ENCODE peak calls at places on chromosomes 2 and 18, in eight cellular contexts. One of them, this sample, is unnamed.
A peak's percentile ranks its signal among the peaks of the same experiment; 100 is the strongest.

GRCh38 chr2:233476083-233476410 is 90.5 kb downstream of the USP40 start:
- DNase-seq in sigmoid colon: no peak
- DNase-seq in stomach: peak; percentile 25
- DNase-seq in transverse colon: no peak
- DNase-seq in endothelial cell of umbilical vein: no peak
- DNase-seq in HepG2: no peak
- DNase-seq in prostate gland: no peak
- DNase-seq in HCT116: no peak
- DNase-seq in this sample: no peak

GRCh38 chr2:18703555-18703954 is 114.2 kb upstream of the NT5C1B start:
- DNase-seq in sigmoid colon: no peak
- DNase-seq in stomach: no peak
- DNase-seq in transverse colon: no peak
- DNase-seq in endothelial cell of umbilical vein: no peak
- DNase-seq in HepG2: no peak
- DNase-seq in prostate gland: no peak
- DNase-seq in HCT116: no peak
- DNase-seq in this sample: no peak

GRCh38 chr18:59779979-59780378 is 82.8 kb upstream of the CCBE1 start:
- DNase-seq in sigmoid colon: no peak
- DNase-seq in stomach: no peak
- DNase-seq in transverse colon: no peak
- DNase-seq in endothelial cell of umbilical vein: peak; percentile 2
- DNase-seq in HepG2: no peak
- DNase-seq in prostate gland: no peak
- DNase-seq in HCT116: no peak
- DNase-seq in this sample: no peak

GRCh38 chr18:32770651-32771168 is 2.1 kb downstream of the KLHL14 start:
- DNase-seq in sigmoid colon: no peak
- DNase-seq in stomach: no peak
- DNase-seq in transverse colon: no peak
- DNase-seq in endothelial cell of umbilical vein: no peak
- DNase-seq in HepG2: no peak
- DNase-seq in prostate gland: no peak
- DNase-seq in HCT116: no peak
- DNase-seq in this sample: no peak

GRCh38 chr2:116499389-116499788 is 1315.1 kb upstream of the DDX18 start:
- DNase-seq in sigmoid colon: no peak
- DNase-seq in stomach: no peak
- DNase-seq in transverse colon: no peak
- DNase-seq in endothelial cell of umbilical vein: no peak
- DNase-seq in HepG2: no peak
- DNase-seq in prostate gland: no peak
- DNase-seq in HCT116: no peak
- DNase-seq in this sample: no peak

GRCh38 chr2:148936857-148937450 is 61.9 kb downstream of the KIF5C start:
- DNase-seq in sigmoid colon: no peak
- DNase-seq in stomach: no peak
- DNase-seq in transverse colon: no peak
- DNase-seq in endothelial cell of umbilical vein: no peak
- DNase-seq in HepG2: no peak
- DNase-seq in prostate gland: no peak
- DNase-seq in HCT116: no peak
- DNase-seq in this sample: no peak

GRCh38 chr18:78722959-78723706 is 256.5 kb upstream of the SALL3 start:
- DNase-seq in sigmoid colon: peak; percentile 18
- DNase-seq in stomach: peak; percentile 8
- DNase-seq in transverse colon: no peak
- DNase-seq in endothelial cell of umbilical vein: no peak
- DNase-seq in HepG2: no peak
- DNase-seq in prostate gland: no peak
- DNase-seq in HCT116: no peak
- DNase-seq in this sample: no peak

GRCh38 chr2:69238449-69239031 is 148.5 kb downstream of the GFPT1 start:
- DNase-seq in sigmoid colon: no peak
- DNase-seq in stomach: no peak
- DNase-seq in transverse colon: no peak
- DNase-seq in endothelial cell of umbilical vein: no peak
- DNase-seq in HepG2: no peak
- DNase-seq in prostate gland: no peak
- DNase-seq in HCT116: no peak
- DNase-seq in this sample: no peak

GRCh38 chr18:12046046-12046750 is 47.4 kb upstream of the ANKRD62 start:
- DNase-seq in sigmoid colon: no peak
- DNase-seq in stomach: no peak
- DNase-seq in transverse colon: no peak
- DNase-seq in endothelial cell of umbilical vein: no peak
- DNase-seq in HepG2: peak; percentile 21
- DNase-seq in prostate gland: no peak
- DNase-seq in HCT116: no peak
- DNase-seq in this sample: no peak

GRCh38 chr18:49050462-49050861 is 99.7 kb upstream of the SMAD7 start:
- DNase-seq in sigmoid colon: no peak
- DNase-seq in stomach: no peak
- DNase-seq in transverse colon: no peak
- DNase-seq in endothelial cell of umbilical vein: no peak
- DNase-seq in HepG2: no peak
- DNase-seq in prostate gland: no peak
- DNase-seq in HCT116: no peak
- DNase-seq in this sample: no peak

GRCh38 chr2:63055510-63056308 is 5.1 kb downstream of the OTX1 start:
- DNase-seq in sigmoid colon: peak; percentile 60
- DNase-seq in stomach: no peak
- DNase-seq in transverse colon: no peak
- DNase-seq in endothelial cell of umbilical vein: no peak
- DNase-seq in HepG2: no peak
- DNase-seq in prostate gland: no peak
- DNase-seq in HCT116: no peak
- DNase-seq in this sample: no peak

GRCh38 chr18:63311481-63312409 is 7.8 kb downstream of the BCL2 start:
- DNase-seq in sigmoid colon: no peak
- DNase-seq in stomach: no peak
- DNase-seq in transverse colon: no peak
- DNase-seq in endothelial cell of umbilical vein: no peak
- DNase-seq in HepG2: no peak
- DNase-seq in prostate gland: no peak
- DNase-seq in HCT116: no peak
- DNase-seq in this sample: no peak
- TF ChIP-seq POLR2AphosphoS5 in sigmoid colon: no peak
- TF ChIP-seq POLR2AphosphoS5 in stomach: no peak
- TF ChIP-seq POLR2AphosphoS5 in transverse colon: no peak
- TF ChIP-seq POLR2AphosphoS5 in endothelial cell of umbilical vein: no peak
- TF ChIP-seq POLR2AphosphoS5 in HepG2: no peak
- TF ChIP-seq POLR2AphosphoS5 in prostate gland: no peak
- TF ChIP-seq POLR2AphosphoS5 in HCT116: no peak
- TF ChIP-seq POLR2AphosphoS5 in this sample: no peak

GRCh38 chr18:50902797-50903196 is 23.9 kb downstream of the ME2 start:
- DNase-seq in sigmoid colon: no peak
- DNase-seq in stomach: no peak
- DNase-seq in transverse colon: no peak
- DNase-seq in endothelial cell of umbilical vein: no peak
- DNase-seq in HepG2: peak; percentile 70
- DNase-seq in prostate gland: no peak
- DNase-seq in HCT116: no peak
- DNase-seq in this sample: no peak
- H3K9me3 ChIP-seq in sigmoid colon: no peaks in the 10 kb centered on the region
- H3K9me3 ChIP-seq in stomach: peaks cover 8% of the 10 kb centered on the region
- H3K9me3 ChIP-seq in transverse colon: no peaks in the 10 kb centered on the region
- H3K9me3 ChIP-seq in endothelial cell of umbilical vein: no peaks in the 10 kb centered on the region
- H3K9me3 ChIP-seq in HepG2: no peaks in the 10 kb centered on the region
- H3K9me3 ChIP-seq in prostate gland: no peaks in the 10 kb centered on the region
- H3K9me3 ChIP-seq in HCT116: no peaks in the 10 kb centered on the region
- H3K9me3 ChIP-seq in this sample: no peaks in the 10 kb centered on the region

GRCh38 chr2:71554028-71554705 is 100.8 kb downstream of the DYSF start:
- DNase-seq in sigmoid colon: no peak
- DNase-seq in stomach: no peak
- DNase-seq in transverse colon: no peak
- DNase-seq in endothelial cell of umbilical vein: no peak
- DNase-seq in HepG2: no peak
- DNase-seq in prostate gland: no peak
- DNase-seq in HCT116: no peak
- DNase-seq in this sample: no peak
- H3K4me1 ChIP-seq in sigmoid colon: no peaks in the 10 kb centered on the region
- H3K4me1 ChIP-seq in stomach: no peaks in the 10 kb centered on the region
- H3K4me1 ChIP-seq in transverse colon: no peaks in the 10 kb centered on the region
- H3K4me1 ChIP-seq in endothelial cell of umbilical vein: peaks cover 10% of the 10 kb centered on the region
- H3K4me1 ChIP-seq in HepG2: peaks cover 60% of the 10 kb centered on the region
- H3K4me1 ChIP-seq in prostate gland: no peaks in the 10 kb centered on the region
- H3K4me1 ChIP-seq in HCT116: no peaks in the 10 kb centered on the region
- H3K4me1 ChIP-seq in this sample: peaks cover 3% of the 10 kb centered on the region

GRCh38 chr2:46230115-46230571 is 67.1 kb upstream of the EPAS1 start:
- DNase-seq in sigmoid colon: no peak
- DNase-seq in stomach: no peak
- DNase-seq in transverse colon: no peak
- DNase-seq in endothelial cell of umbilical vein: no peak
- DNase-seq in HepG2: peak; percentile 24
- DNase-seq in prostate gland: no peak
- DNase-seq in HCT116: no peak
- DNase-seq in this sample: no peak
- TF ChIP-seq POLR2AphosphoS5 in sigmoid colon: no peak
- TF ChIP-seq POLR2AphosphoS5 in stomach: no peak
- TF ChIP-seq POLR2AphosphoS5 in transverse colon: no peak
- TF ChIP-seq POLR2AphosphoS5 in endothelial cell of umbilical vein: no peak
- TF ChIP-seq POLR2AphosphoS5 in HepG2: no peak
- TF ChIP-seq POLR2AphosphoS5 in prostate gland: no peak
- TF ChIP-seq POLR2AphosphoS5 in HCT116: no peak
- TF ChIP-seq POLR2AphosphoS5 in this sample: no peak

DNA sequence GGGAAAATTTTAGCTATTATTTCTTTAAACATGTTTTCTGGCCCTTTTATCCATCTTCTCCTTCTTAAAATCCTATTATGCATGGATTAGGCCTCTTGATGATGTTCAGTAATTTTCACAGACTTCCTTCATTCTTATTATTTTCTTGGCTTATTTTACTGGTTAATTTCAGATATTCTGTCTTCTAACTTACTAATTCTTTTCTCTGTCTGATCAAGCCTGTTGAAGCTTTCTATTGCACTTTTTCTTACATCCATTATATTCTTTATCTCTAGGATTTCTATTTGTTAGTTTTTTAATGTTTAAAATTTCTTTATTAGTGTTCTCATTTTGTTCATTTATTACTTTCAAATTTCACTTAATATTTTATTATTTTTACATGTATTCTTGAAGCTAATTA is 105.3 kb upstream of the GALNT13 start:
- DNase-seq in sigmoid colon: no peak
- DNase-seq in stomach: no peak
- DNase-seq in transverse colon: no peak
- DNase-seq in endothelial cell of umbilical vein: no peak
- DNase-seq in HepG2: no peak
- DNase-seq in prostate gland: no peak
- DNase-seq in HCT116: no peak
- DNase-seq in this sample: no peak
- H3K9me3 ChIP-seq in sigmoid colon: no peaks in the 10 kb centered on the region
- H3K9me3 ChIP-seq in stomach: peaks cover 71% of the 10 kb centered on the region
- H3K9me3 ChIP-seq in transverse colon: peaks cover 25% of the 10 kb centered on the region
- H3K9me3 ChIP-seq in endothelial cell of umbilical vein: peaks cover 7% of the 10 kb centered on the region
- H3K9me3 ChIP-seq in HepG2: peaks cover 95% of the 10 kb centered on the region
- H3K9me3 ChIP-seq in prostate gland: no peaks in the 10 kb centered on the region
- H3K9me3 ChIP-seq in HCT116: no peaks in the 10 kb centered on the region
- H3K9me3 ChIP-seq in this sample: peaks cover 4% of the 10 kb centered on the region

GRCh38 chr2:109533823-109534222 is 79.9 kb downstream of the SEPTIN10 start:
- DNase-seq in sigmoid colon: no peak
- DNase-seq in stomach: peak; percentile 20
- DNase-seq in transverse colon: no peak
- DNase-seq in endothelial cell of umbilical vein: no peak
- DNase-seq in HepG2: no peak
- DNase-seq in prostate gland: no peak
- DNase-seq in HCT116: no peak
- DNase-seq in this sample: no peak

GRCh38 chr2:109535217-109535946 is 78.4 kb downstream of the SEPTIN10 start:
- DNase-seq in sigmoid colon: no peak
- DNase-seq in stomach: peak; percentile 24
- DNase-seq in transverse colon: no peak
- DNase-seq in endothelial cell of umbilical vein: no peak
- DNase-seq in HepG2: peak; percentile 45
- DNase-seq in prostate gland: no peak
- DNase-seq in HCT116: no peak
- DNase-seq in this sample: no peak

GRCh38 chr2:109542384-109542783 is 71.4 kb downstream of the SEPTIN10 start:
- DNase-seq in sigmoid colon: no peak
- DNase-seq in stomach: no peak
- DNase-seq in transverse colon: no peak
- DNase-seq in endothelial cell of umbilical vein: no peak
- DNase-seq in HepG2: no peak
- DNase-seq in prostate gland: no peak
- DNase-seq in HCT116: no peak
- DNase-seq in this sample: no peak

GRCh38 chr2:109537565-109538221 is 76.1 kb downstream of the SEPTIN10 start:
- DNase-seq in sigmoid colon: no peak
- DNase-seq in stomach: peak; percentile 24
- DNase-seq in transverse colon: no peak
- DNase-seq in endothelial cell of umbilical vein: no peak
- DNase-seq in HepG2: peak; percentile 37
- DNase-seq in prostate gland: no peak
- DNase-seq in HCT116: no peak
- DNase-seq in this sample: no peak

GRCh38 chr2:109538551-109538950 is 75.2 kb downstream of the SEPTIN10 start:
- DNase-seq in sigmoid colon: no peak
- DNase-seq in stomach: peak; percentile 13
- DNase-seq in transverse colon: no peak
- DNase-seq in endothelial cell of umbilical vein: no peak
- DNase-seq in HepG2: no peak
- DNase-seq in prostate gland: no peak
- DNase-seq in HCT116: no peak
- DNase-seq in this sample: no peak
- H3K4me1 ChIP-seq in sigmoid colon: no peaks in the 10 kb centered on the region
- H3K4me1 ChIP-seq in stomach: no peaks in the 10 kb centered on the region
- H3K4me1 ChIP-seq in transverse colon: no peaks in the 10 kb centered on the region
- H3K4me1 ChIP-seq in endothelial cell of umbilical vein: no peaks in the 10 kb centered on the region
- H3K4me1 ChIP-seq in HepG2: peaks cover 39% of the 10 kb centered on the region
- H3K4me1 ChIP-seq in prostate gland: no peaks in the 10 kb centered on the region
- H3K4me1 ChIP-seq in HCT116: no peaks in the 10 kb centered on the region
- H3K4me1 ChIP-seq in this sample: no peaks in the 10 kb centered on the region

DNA sequence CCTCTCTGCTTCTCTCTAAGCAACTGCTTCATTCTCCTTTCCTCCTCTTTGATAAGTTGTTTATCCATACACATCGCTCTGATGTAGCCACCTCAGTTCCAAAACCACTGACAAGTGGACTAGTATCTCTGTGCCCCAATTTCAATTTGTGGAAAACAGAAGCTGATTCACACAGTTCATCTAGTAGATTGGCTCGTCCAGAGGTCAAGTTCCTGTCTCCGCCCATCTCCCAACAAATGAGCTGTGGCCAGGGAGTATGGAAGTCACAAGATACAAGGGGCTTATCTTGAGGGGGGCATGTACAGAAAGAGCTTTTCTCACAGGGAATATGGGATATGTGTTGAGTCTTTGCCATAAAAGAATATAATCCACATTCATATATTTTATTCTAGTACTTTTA is 17.7 kb upstream of the CHN1 start:
- DNase-seq in sigmoid colon: no peak
- DNase-seq in stomach: no peak
- DNase-seq in transverse colon: no peak
- DNase-seq in endothelial cell of umbilical vein: no peak
- DNase-seq in HepG2: peak; percentile 35
- DNase-seq in prostate gland: no peak
- DNase-seq in HCT116: no peak
- DNase-seq in this sample: no peak
- TF ChIP-seq POLR2AphosphoS5 in sigmoid colon: no peak
- TF ChIP-seq POLR2AphosphoS5 in stomach: no peak
- TF ChIP-seq POLR2AphosphoS5 in transverse colon: no peak
- TF ChIP-seq POLR2AphosphoS5 in endothelial cell of umbilical vein: no peak
- TF ChIP-seq POLR2AphosphoS5 in HepG2: no peak
- TF ChIP-seq POLR2AphosphoS5 in prostate gland: no peak
- TF ChIP-seq POLR2AphosphoS5 in HCT116: no peak
- TF ChIP-seq POLR2AphosphoS5 in this sample: no peak

This sample was measured in Panc1.